ENCODE peak calls at places on chromosomes 1 and 21, in eight cellular contexts. Q is heart left ventricle; T is HuH-7.5; R is AG08395; I is NCI-H446; H is lung microvascular endothelial cell; D is activated naive CD4-positive, alpha-beta T cell treated with anti-CD3 and anti-CD28 coated beads, Interleukin-2, amount 10 ng/mL, durations not matched to agents 7 days and 5 days; G is NCI-H1694. W is an unnamed sample.

GRCh38 chr1:54996359-54996868 is 2.3 kb upstream of the BSND start:
- DNase-seq in G (peak), Q (peak), T (peak), R (peak), I (peak), H (peak), D (peak), W (peak)

GRCh38 chr1:230464618-230465017 is 38.5 kb upstream of the PGBD5 start:
- DNase-seq in H (no peak), T (no peak), I (peak), D (no peak), G (no peak), Q (peak), R (no peak), W (no peak)

GRCh38 chr1:65141394-65141793 is 6.6 kb upstream of the AK4 start:
- DNase-seq in Q (no peak), T (no peak), R (peak), D (no peak), I (no peak), H (peak), G (no peak), W (no peak)

GRCh38 chr1:6653651-6654290 is 29.1 kb downstream of the THAP3 start:
- DNase-seq in I (no peak), R (no peak), G (no peak), T (no peak), H (no peak), D (no peak), Q (no peak), W (peak)

GRCh38 chr21:35217504-35218060 is 168.5 kb upstream of the RUNX1 start:
- DNase-seq in H (no peak), D (no peak), G (no peak), T (no peak), Q (no peak), I (no peak), R (peak), W (no peak)

GRCh38 chr1:115495603-115496002 is 146.2 kb upstream of the VANGL1 start:
- DNase-seq in D (no peak), H (no peak), R (peak), Q (no peak), I (no peak), G (no peak), T (no peak), W (peak)

GRCh38 chr1:206967096-206967851 is 3.0 kb downstream of the FCAMR start:
- DNase-seq in H (no peak), G (no peak), Q (no peak), D (no peak), R (peak), I (no peak), T (no peak), W (no peak)

GRCh38 chr1:65377496-65378268 is 42.8 kb upstream of the LEPR start:
- DNase-seq in H (no peak), D (no peak), G (no peak), T (no peak), R (no peak), I (no peak), Q (no peak), W (no peak)

GRCh38 chr1:187744665-187745064 is 915.9 kb downstream of the PLA2G4A start:
- DNase-seq in G (no peak), I (no peak), T (no peak), D (no peak), Q (no peak), R (no peak), H (no peak), W (no peak)